ENCODE peak calls at places on chromosomes 2 and 18, in eight cellular contexts. H is activated CD8-positive, alpha-beta memory T cell treated with anti-CD3 and anti-CD28 coated beads, Interleukin-2, amount 50 U/mL, for 4 hours; W is cerebellum; N is GM06990; C is AG10803; K is NCI-H524; F is cardiac fibroblast; Z is heart right ventricle. L is an unnamed sample.

GRCh38 chr2:214995926-214996670 is 142.3 kb downstream of the ABCA12 start:
- DNase-seq in F (no peak), W (no peak), H (no peak), Z (no peak), K (no peak), N (peak), C (no peak), L (no peak)

GRCh38 chr2:146540271-146540932 is 1304.4 kb upstream of the ACVR2A start:
- DNase-seq in C (no peak), Z (no peak), K (no peak), N (no peak), W (no peak), F (no peak), H (no peak), L (no peak)

GRCh38 chr2:240574386-240575100 is 6.3 kb downstream of the RNPEPL1 start:
- DNase-seq in H (no peak), Z (no peak), W (no peak), C (no peak), K (no peak), F (no peak), N (no peak), L (no peak)

GRCh38 chr2:218984239-218985020 is 554 bp downstream of the FEV start:
- DNase-seq in K (peak), C (no peak), Z (peak), N (no peak), H (no peak), W (no peak), F (peak), L (no peak)

GRCh38 chr18:21769206-21769605 is 28.6 kb downstream of the MIB1 start:
- DNase-seq in F (no peak), W (no peak), H (no peak), C (peak), K (no peak), N (no peak), Z (no peak), L (no peak)

GRCh38 chr2:147125145-147125544 is 719.7 kb upstream of the ACVR2A start:
- DNase-seq in N (no peak), F (no peak), W (no peak), K (no peak), H (no peak), C (no peak), Z (no peak), L (no peak)

GRCh38 chr2:105410554-105410953 is 11.7 kb upstream of the FHL2 start:
- DNase-seq in Z (no peak), H (no peak), K (no peak), F (peak), W (no peak), N (no peak), C (peak), L (no peak)

GRCh38 chr2:182068811-182069210 is 83.2 kb downstream of the PPP1R1C start:
- DNase-seq in C (no peak), F (peak), N (no peak), W (no peak), K (no peak), Z (no peak), H (no peak), L (no peak)

GRCh38 chr2:224111576-224111975 is 72.5 kb upstream of the SERPINE2 start:
- DNase-seq in W (no peak), N (no peak), Z (no peak), H (no peak), K (no peak), F (no peak), C (peak), L (no peak)

GRCh38 chr2:2788076-2788475 is 457.0 kb upstream of the MYT1L start:
- DNase-seq in C (no peak), K (peak), F (no peak), N (no peak), W (no peak), Z (no peak), H (no peak), L (no peak)

GRCh38 chr18:64742898-64743297 is 594.0 kb upstream of the LINC00305 start:
- DNase-seq in W (no peak), N (no peak), F (no peak), H (no peak), C (no peak), K (no peak), Z (no peak), L (no peak)

GRCh38 chr2:179842498-179843153 is 18.8 kb downstream of the ZNF385B start:
- DNase-seq in N (no peak), W (no peak), F (peak), C (no peak), H (no peak), Z (no peak), K (peak), L (no peak)

GRCh38 chr2:220167956-220168355 is 540.5 kb downstream of the SLC4A3 start:
- DNase-seq in N (no peak), H (no peak), W (no peak), K (no peak), F (no peak), C (no peak), Z (no peak), L (no peak)

GRCh38 chr2:10864888-10865551 is 46.7 kb upstream of the KCNF1 start:
- DNase-seq in Z (no peak), K (no peak), C (no peak), H (no peak), F (no peak), W (peak), N (peak), L (no peak)

GRCh38 chr2:1744446-1745170 is at the start of gene PXDN:
- DNase-seq in H (no peak), N (no peak), F (peak), Z (peak), W (no peak), K (peak), C (peak), L (no peak)

GRCh38 chr2:233164117-233164516 is 87.4 kb upstream of the ATG16L1 start:
- DNase-seq in K (no peak), W (no peak), C (no peak), N (no peak), F (no peak), Z (no peak), H (no peak), L (no peak)

GRCh38 chr2:72887032-72887835 is at the start of gene SPR:
- DNase-seq in C (peak), W (peak), H (peak), Z (peak), N (peak), F (peak), K (peak), L (no peak)

GRCh38 chr2:3535794-3536681 is 16.7 kb upstream of the ADI1 start:
- DNase-seq in N (no peak), Z (peak), W (no peak), K (no peak), C (peak), H (no peak), F (peak), L (no peak)

GRCh38 chr18:48939368-48940097 is 11.2 kb downstream of the SMAD7 start:
- DNase-seq in Z (peak), W (no peak), K (no peak), H (no peak), C (peak), F (peak), N (no peak), L (no peak)

GRCh38 chr2:62410015-62410453 is 96.0 kb downstream of the TMEM17 start:
- DNase-seq in K (peak), F (no peak), N (no peak), C (no peak), H (no peak), W (no peak), Z (peak), L (no peak)

GRCh38 chr2:112493858-112494648 is 12.1 kb downstream of the TTL start:
- DNase-seq in N (no peak), C (peak), K (peak), Z (no peak), H (no peak), F (peak), W (no peak), L (no peak)

GRCh38 chr2:218897394-218898108 is 16.9 kb downstream of the WNT10A start:
- DNase-seq in N (no peak), K (no peak), C (no peak), Z (no peak), F (no peak), W (no peak), H (peak), L (no peak)

GRCh38 chr18:12036201-12036751 is 55.0 kb downstream of the IMPA2 start:
- DNase-seq in C (no peak), W (peak), N (no peak), F (no peak), H (no peak), Z (no peak), K (no peak), L (no peak)

GRCh38 chr2:168997794-168998193 is 33.3 kb downstream of the ABCB11 start:
- DNase-seq in N (no peak), H (no peak), C (no peak), F (no peak), K (no peak), W (no peak), Z (no peak), L (no peak)

GRCh38 chr2:217865373-217865772 is 137.4 kb downstream of the TNS1 start:
- DNase-seq in Z (no peak), K (no peak), N (no peak), C (no peak), H (no peak), W (no peak), F (no peak), L (no peak)

GRCh38 chr2:172864182-172864581 is 128.5 kb downstream of the RAPGEF4 start:
- DNase-seq in W (no peak), K (peak), H (peak), F (peak), Z (peak), C (no peak), N (no peak), L (no peak)

GRCh38 chr2:45177870-45178269 is 168.6 kb upstream of the SIX2 start:
- DNase-seq in Z (no peak), N (no peak), W (no peak), F (peak), K (no peak), C (peak), H (no peak), L (no peak)